ENCODE peak calls at places on chromosomes 5 and 9, in ten cellular contexts. P is uterus; I is stromal cell of bone marrow; Y is HuH-7; V is endothelial cell; Z is D721Med; N is GM06990; R is activated naive CD4-positive, alpha-beta T cell treated with anti-CD3 and anti-CD28 coated beads for 36 hours; C is foreskin keratinocyte; U is activated CD8-positive, alpha-beta memory T cell treated with anti-CD3 and anti-CD28 coated beads for 48 hours. Q is an unnamed sample.

GRCh38 chr5:97476852-97477534 is 293.9 kb upstream of the RIOK2 start:
- DNase-seq in P (no peak), I (no peak), Y (no peak), V (no peak), Z (no peak), N (peak), R (no peak), C (no peak), U (no peak), Q (peak)

GRCh38 chr9:110128664-110129329 is 79.2 kb downstream of the C9orf152 start:
- DNase-seq in P (no peak), I (no peak), Y (no peak), V (no peak), Z (no peak), N (peak), R (no peak), C (no peak), U (no peak), Q (peak)

GRCh38 chr5:79831381-79831780 is 141.7 kb downstream of the CMYA5 start:
- DNase-seq in P (no peak), I (no peak), Y (no peak), V (no peak), Z (no peak), N (no peak), R (no peak), C (no peak), U (no peak), Q (no peak)

GRCh38 chr5:16457451-16457850 is 8.1 kb downstream of the ZNF622 start:
- DNase-seq in P (no peak), I (no peak), Y (no peak), V (no peak), Z (no peak), N (no peak), R (no peak), C (no peak), U (no peak), Q (no peak)

GRCh38 chr5:38576442-38576841 is 20.0 kb upstream of the LIFR start:
- DNase-seq in P (no peak), I (no peak), Y (no peak), V (no peak), Z (no peak), N (no peak), R (no peak), C (no peak), U (no peak), Q (no peak)

GRCh38 chr5:169576181-169576598 is 7.4 kb upstream of the SPDL1 start:
- DNase-seq in P (peak), I (peak), Y (no peak), V (no peak), Z (no peak), N (no peak), R (no peak), C (peak), U (no peak), Q (no peak)

GRCh38 chr9:106621299-106621920 is 241.6 kb upstream of the ZNF462 start:
- DNase-seq in P (no peak), I (peak), Y (no peak), V (no peak), Z (no peak), N (no peak), R (no peak), C (no peak), U (no peak), Q (no peak)

GRCh38 chr5:23007762-23008161 is 154.6 kb upstream of the CDH12 start:
- DNase-seq in P (no peak), I (no peak), Y (no peak), V (no peak), Z (no peak), N (no peak), R (no peak), C (no peak), U (no peak), Q (no peak)

GRCh38 chr5:137629646-137630045 is 106.2 kb downstream of the KLHL3 start:
- DNase-seq in P (no peak), I (no peak), Y (peak), V (no peak), Z (peak), N (peak), R (peak), C (no peak), U (no peak), Q (peak)

GRCh38 chr5:88555658-88556057 is 287.0 kb upstream of the TMEM161B start:
- DNase-seq in P (no peak), I (no peak), Y (no peak), V (peak), Z (no peak), N (no peak), R (no peak), C (no peak), U (no peak), Q (no peak)

GRCh38 chr9:105993051-105993854 is 298.9 kb downstream of the TMEM38B start:
- DNase-seq in P (no peak), I (no peak), Y (no peak), V (no peak), Z (no peak), N (no peak), R (no peak), C (no peak), U (no peak), Q (no peak)

GRCh38 chr5:172052454-172053236 is 46.2 kb upstream of the FBXW11 start:
- DNase-seq in P (peak), I (peak), Y (no peak), V (no peak), Z (no peak), N (no peak), R (no peak), C (no peak), U (no peak), Q (no peak)

GRCh38 chr5:140488914-140489313 is 58.5 kb upstream of the EIF4EBP3 start:
- DNase-seq in P (no peak), I (no peak), Y (no peak), V (no peak), Z (no peak), N (no peak), R (no peak), C (no peak), U (no peak), Q (no peak)

GRCh38 chr9:136496801-136497620 is 14.2 kb upstream of the SEC16A start:
- DNase-seq in P (no peak), I (no peak), Y (no peak), V (no peak), Z (no peak), N (no peak), R (no peak), C (no peak), U (no peak), Q (no peak)

GRCh38 chr5:102760815-102761214 is 5.7 kb downstream of the PAM start:
- DNase-seq in P (no peak), I (no peak), Y (no peak), V (no peak), Z (no peak), N (no peak), R (no peak), C (no peak), U (no peak), Q (no peak)

GRCh38 chr5:58208674-58209073 is 251.2 kb downstream of the PLK2 start:
- DNase-seq in P (no peak), I (no peak), Y (no peak), V (no peak), Z (no peak), N (no peak), R (no peak), C (no peak), U (no peak), Q (no peak)

GRCh38 chr9:16642421-16643109 is 227.9 kb downstream of the BNC2 start:
- DNase-seq in P (no peak), I (no peak), Y (no peak), V (no peak), Z (no peak), N (no peak), R (no peak), C (peak), U (no peak), Q (no peak)

GRCh38 chr5:130198927-130199326 is 294.7 kb downstream of the CHSY3 start:
- DNase-seq in P (no peak), I (peak), Y (no peak), V (no peak), Z (no peak), N (no peak), R (no peak), C (peak), U (no peak), Q (peak)

GRCh38 chr5:32223972-32224608 is 50.0 kb upstream of the GOLPH3 start:
- DNase-seq in P (no peak), I (no peak), Y (no peak), V (no peak), Z (no peak), N (no peak), R (no peak), C (peak), U (no peak), Q (no peak)

GRCh38 chr5:4294878-4295277 is 699.2 kb downstream of the IRX1 start:
- DNase-seq in P (no peak), I (no peak), Y (no peak), V (no peak), Z (no peak), N (no peak), R (no peak), C (no peak), U (no peak), Q (no peak)

GRCh38 chr9:98558575-98558974 is 150.2 kb downstream of the GABBR2 start:
- DNase-seq in P (no peak), I (peak), Y (no peak), V (no peak), Z (no peak), N (no peak), R (no peak), C (no peak), U (no peak), Q (no peak)

GRCh38 chr9:92608221-92609141 is 61.5 kb downstream of the IPPK start:
- DNase-seq in P (no peak), I (no peak), Y (no peak), V (no peak), Z (no peak), N (no peak), R (no peak), C (no peak), U (no peak), Q (no peak)

GRCh38 chr5:2698581-2698980 is 52.9 kb downstream of the IRX2 start:
- DNase-seq in P (no peak), I (no peak), Y (no peak), V (no peak), Z (no peak), N (no peak), R (no peak), C (no peak), U (no peak), Q (no peak)

GRCh38 chr5:180283026-180283615 is 8.8 kb downstream of the MAPK9 start:
- DNase-seq in P (no peak), I (no peak), Y (no peak), V (no peak), Z (no peak), N (no peak), R (no peak), C (no peak), U (no peak), Q (no peak)

GRCh38 chr9:123058834-123059233 is 25.4 kb downstream of the GPR21 start:
- DNase-seq in P (no peak), I (no peak), Y (peak), V (no peak), Z (no peak), N (no peak), R (no peak), C (no peak), U (no peak), Q (no peak)

GRCh38 chr5:112532654-112533314 is 113.7 kb upstream of the EPB41L4A start:
- DNase-seq in P (no peak), I (no peak), Y (no peak), V (no peak), Z (no peak), N (no peak), R (no peak), C (no peak), U (no peak), Q (no peak)

GRCh38 chr9:129619787-129620668 is 873 bp downstream of the C9orf50 start:
- DNase-seq in P (no peak), I (no peak), Y (peak), V (no peak), Z (no peak), N (no peak), R (no peak), C (no peak), U (no peak), Q (no peak)